ENCODE peak calls at places on chromosomes 3 and 15, in ten cellular contexts. Z is EL; U is Daoy; M is HT1080; Y is progenitor cell of endocrine pancreas; X is T-helper 2 cell; I is SIG-M5; F is stimulated activated CD4-positive, alpha-beta T cell treated with anti-CD3 and anti-CD28 coated beads, Interleukin-1b, Interleukin-23, amount 100 ng/mL, for 4 hours; C is cardiac fibroblast; P is iPS DF 19.7. J is an unnamed sample.

GRCh38 chr3:128095222-128095703 is 28.3 kb downstream of the RUVBL1 start:
- DNase-seq in Z (peak), U (peak), M (peak), Y (peak), X (peak), I (no peak), F (peak), C (peak), P (peak), J (peak)

GRCh38 chr3:57910988-57911387 is 97.2 kb upstream of the FLNB start:
- DNase-seq in Z (peak), U (peak), M (peak), Y (no peak), X (peak), I (no peak), F (no peak), C (peak), P (no peak), J (peak)

GRCh38 chr3:50287262-50287661 is 5.0 kb downstream of the IFRD2 start:
- DNase-seq in Z (no peak), U (no peak), M (no peak), Y (no peak), X (no peak), I (no peak), F (no peak), C (no peak), P (no peak), J (no peak)

GRCh38 chr3:183818706-183819624 is 6.4 kb downstream of the MAP6D1 start:
- DNase-seq in Z (no peak), U (no peak), M (no peak), Y (no peak), X (no peak), I (no peak), F (no peak), C (no peak), P (no peak), J (no peak)

GRCh38 chr15:44593042-44593736 is 56.2 kb downstream of the EIF3J start:
- DNase-seq in Z (peak), U (no peak), M (peak), Y (no peak), X (peak), I (no peak), F (no peak), C (peak), P (no peak), J (peak)

GRCh38 chr15:45093622-45094357 is 20.2 kb downstream of the DUOX2 start:
- DNase-seq in Z (no peak), U (no peak), M (no peak), Y (no peak), X (no peak), I (no peak), F (no peak), C (no peak), P (no peak), J (no peak)

GRCh38 chr3:162569314-162569713 is 1072.7 kb downstream of the OTOL1 start:
- DNase-seq in Z (no peak), U (no peak), M (no peak), Y (no peak), X (no peak), I (no peak), F (no peak), C (no peak), P (no peak), J (no peak)

GRCh38 chr3:185824467-185825378 is at the start of gene IGF2BP2:
- DNase-seq in Z (peak), U (peak), M (peak), Y (peak), X (peak), I (no peak), F (no peak), C (peak), P (no peak), J (peak)

GRCh38 chr3:52392216-52392930 is 52.5 kb downstream of the SEMA3G start:
- DNase-seq in Z (no peak), U (no peak), M (no peak), Y (no peak), X (no peak), I (no peak), F (no peak), C (no peak), P (no peak), J (no peak)

GRCh38 chr15:36469567-36469966 is 109.9 kb upstream of the CDIN1 start:
- DNase-seq in Z (peak), U (peak), M (no peak), Y (no peak), X (no peak), I (no peak), F (no peak), C (peak), P (no peak), J (no peak)

GRCh38 chr3:36060950-36061349 is 319.4 kb upstream of the STAC start:
- DNase-seq in Z (peak), U (no peak), M (no peak), Y (no peak), X (no peak), I (no peak), F (no peak), C (no peak), P (no peak), J (no peak)

GRCh38 chr3:69085543-69086132 is 901 bp downstream of the ARL6IP5 start:
- DNase-seq in Z (peak), U (peak), M (peak), Y (no peak), X (no peak), I (no peak), F (no peak), C (peak), P (no peak), J (no peak)

GRCh38 chr3:118863731-118864322 is 170.8 kb downstream of the IGSF11 start:
- DNase-seq in Z (peak), U (no peak), M (peak), Y (no peak), X (peak), I (no peak), F (no peak), C (no peak), P (no peak), J (no peak)

GRCh38 chr3:117252208-117252607 is 542.6 kb downstream of the TUSC7 start:
- DNase-seq in Z (no peak), U (peak), M (peak), Y (no peak), X (no peak), I (no peak), F (no peak), C (peak), P (no peak), J (no peak)

GRCh38 chr3:13133471-13133981 is 60.3 kb upstream of the IQSEC1 start:
- DNase-seq in Z (no peak), U (no peak), M (no peak), Y (no peak), X (no peak), I (no peak), F (no peak), C (no peak), P (no peak), J (no peak)

GRCh38 chr3:138078901-138079344 is 36.5 kb downstream of the DZIP1L start:
- DNase-seq in Z (peak), U (peak), M (peak), Y (no peak), X (no peak), I (peak), F (no peak), C (peak), P (no peak), J (no peak)

GRCh38 chr15:68650901-68651709 is 72.3 kb downstream of the CORO2B start:
- DNase-seq in Z (no peak), U (peak), M (peak), Y (peak), X (peak), I (no peak), F (peak), C (no peak), P (no peak), J (peak)

GRCh38 chr3:107598926-107599754 is 76.4 kb downstream of the BBX start:
- DNase-seq in Z (peak), U (peak), M (peak), Y (no peak), X (peak), I (peak), F (peak), C (peak), P (no peak), J (peak)

GRCh38 chr3:151301787-151302186 is 14.8 kb downstream of the GPR87 start:
- DNase-seq in Z (peak), U (peak), M (peak), Y (no peak), X (peak), I (no peak), F (no peak), C (peak), P (no peak), J (no peak)

GRCh38 chr15:69424001-69424400 is 9.9 kb downstream of the KIF23 start:
- DNase-seq in Z (peak), U (no peak), M (no peak), Y (no peak), X (no peak), I (no peak), F (no peak), C (no peak), P (no peak), J (no peak)

GRCh38 chr3:72444642-72445223 is 403.5 kb downstream of the SHQ1 start:
- DNase-seq in Z (no peak), U (no peak), M (no peak), Y (no peak), X (peak), I (no peak), F (no peak), C (peak), P (no peak), J (no peak)

GRCh38 chr15:82647835-82648256 is 683 bp upstream of the CPEB1 start:
- DNase-seq in Z (no peak), U (peak), M (no peak), Y (no peak), X (peak), I (no peak), F (peak), C (no peak), P (no peak), J (peak)

GRCh38 chr15:68272797-68273271 is 4.7 kb upstream of the FEM1B start:
- DNase-seq in Z (peak), U (peak), M (peak), Y (no peak), X (no peak), I (no peak), F (no peak), C (peak), P (no peak), J (no peak)

GRCh38 chr3:127799476-127800222 is 22.7 kb downstream of the MGLL start:
- DNase-seq in Z (peak), U (peak), M (peak), Y (no peak), X (no peak), I (no peak), F (no peak), C (peak), P (no peak), J (no peak)